ENCODE peak calls at places on chromosome 15, in four cellular contexts. One of them, this sample, is unnamed.

GRCh38 chr15:78422571-78423340 is 15.3 kb upstream of the IREB2 start:
- DNase-seq in stimulated activated CD4-positive, alpha-beta T cell treated with anti-CD3 and anti-CD28 coated beads, Interleukin-4, amount 100 ng/mL, for 48 hours: peak; percentile 39
- DNase-seq in astrocyte: peak; percentile 25
- DNase-seq in activated naive CD4-positive, alpha-beta T cell treated with Interleukin-2 at 50 U/mL for 16 hours: peak; percentile 68
- DNase-seq in this sample: no peak

GRCh38 chr15:31871159-31871886 is 159.0 kb upstream of the CHRNA7 start:
- DNase-seq in stimulated activated CD4-positive, alpha-beta T cell treated with anti-CD3 and anti-CD28 coated beads, Interleukin-4, amount 100 ng/mL, for 48 hours: no peak
- DNase-seq in astrocyte: no peak
- DNase-seq in activated naive CD4-positive, alpha-beta T cell treated with Interleukin-2 at 50 U/mL for 16 hours: no peak
- DNase-seq in this sample: no peak

GRCh38 chr15:34794590-34795206 is 651 bp downstream of the ACTC1 start:
- DNase-seq in stimulated activated CD4-positive, alpha-beta T cell treated with anti-CD3 and anti-CD28 coated beads, Interleukin-4, amount 100 ng/mL, for 48 hours: no peak
- DNase-seq in activated naive CD4-positive, alpha-beta T cell treated with Interleukin-2 at 50 U/mL for 16 hours: no peak
- DNase-seq in astrocyte: no peak
- DNase-seq in this sample: no peak

GRCh38 chr15:34336947-34337556 is 529 bp downstream of the SLC12A6 start:
- DNase-seq in stimulated activated CD4-positive, alpha-beta T cell treated with anti-CD3 and anti-CD28 coated beads, Interleukin-4, amount 100 ng/mL, for 48 hours: no peak
- DNase-seq in activated naive CD4-positive, alpha-beta T cell treated with Interleukin-2 at 50 U/mL for 16 hours: peak; percentile 25
- DNase-seq in astrocyte: no peak
- DNase-seq in this sample: no peak

GRCh38 chr15:70604671-70605070 is 158.7 kb downstream of the UACA start:
- DNase-seq in stimulated activated CD4-positive, alpha-beta T cell treated with anti-CD3 and anti-CD28 coated beads, Interleukin-4, amount 100 ng/mL, for 48 hours: no peak
- DNase-seq in astrocyte: no peak
- DNase-seq in activated naive CD4-positive, alpha-beta T cell treated with Interleukin-2 at 50 U/mL for 16 hours: no peak
- DNase-seq in this sample: no peak

GRCh38 chr15:99909914-99910313 is 176.7 kb upstream of the LYSMD4 start:
- DNase-seq in activated naive CD4-positive, alpha-beta T cell treated with Interleukin-2 at 50 U/mL for 16 hours: no peak
- DNase-seq in astrocyte: no peak
- DNase-seq in stimulated activated CD4-positive, alpha-beta T cell treated with anti-CD3 and anti-CD28 coated beads, Interleukin-4, amount 100 ng/mL, for 48 hours: no peak
- DNase-seq in this sample: no peak

GRCh38 chr15:88630141-88630721 is 8.6 kb upstream of the ISG20 start:
- DNase-seq in stimulated activated CD4-positive, alpha-beta T cell treated with anti-CD3 and anti-CD28 coated beads, Interleukin-4, amount 100 ng/mL, for 48 hours: no peak
- DNase-seq in astrocyte: no peak
- DNase-seq in activated naive CD4-positive, alpha-beta T cell treated with Interleukin-2 at 50 U/mL for 16 hours: no peak
- DNase-seq in this sample: no peak

GRCh38 chr15:53534105-53534839 is 225.2 kb downstream of the WDR72 start:
- DNase-seq in stimulated activated CD4-positive, alpha-beta T cell treated with anti-CD3 and anti-CD28 coated beads, Interleukin-4, amount 100 ng/mL, for 48 hours: no peak
- DNase-seq in activated naive CD4-positive, alpha-beta T cell treated with Interleukin-2 at 50 U/mL for 16 hours: no peak
- DNase-seq in astrocyte: no peak
- DNase-seq in this sample: no peak

GRCh38 chr15:77526582-77527163 is 106.0 kb downstream of the HMG20A start:
- DNase-seq in activated naive CD4-positive, alpha-beta T cell treated with Interleukin-2 at 50 U/mL for 16 hours: no peak
- DNase-seq in stimulated activated CD4-positive, alpha-beta T cell treated with anti-CD3 and anti-CD28 coated beads, Interleukin-4, amount 100 ng/mL, for 48 hours: no peak
- DNase-seq in astrocyte: no peak
- DNase-seq in this sample: no peak

GRCh38 chr15:65837301-65838283 is 31.7 kb upstream of the RAB11A start:
- DNase-seq in astrocyte: no peak
- DNase-seq in activated naive CD4-positive, alpha-beta T cell treated with Interleukin-2 at 50 U/mL for 16 hours: no peak
- DNase-seq in stimulated activated CD4-positive, alpha-beta T cell treated with anti-CD3 and anti-CD28 coated beads, Interleukin-4, amount 100 ng/mL, for 48 hours: no peak
- DNase-seq in this sample: no peak

GRCh38 chr15:50378776-50379175 is 23.8 kb upstream of the GABPB1 start:
- DNase-seq in activated naive CD4-positive, alpha-beta T cell treated with Interleukin-2 at 50 U/mL for 16 hours: no peak
- DNase-seq in stimulated activated CD4-positive, alpha-beta T cell treated with anti-CD3 and anti-CD28 coated beads, Interleukin-4, amount 100 ng/mL, for 48 hours: no peak
- DNase-seq in astrocyte: no peak
- DNase-seq in this sample: no peak

GRCh38 chr15:27961801-27962200 is 137.3 kb downstream of the OCA2 start:
- DNase-seq in astrocyte: no peak
- DNase-seq in stimulated activated CD4-positive, alpha-beta T cell treated with anti-CD3 and anti-CD28 coated beads, Interleukin-4, amount 100 ng/mL, for 48 hours: no peak
- DNase-seq in activated naive CD4-positive, alpha-beta T cell treated with Interleukin-2 at 50 U/mL for 16 hours: no peak
- DNase-seq in this sample: no peak